ENCODE peak calls at places on chromosomes 4 and X, in four cellular contexts. O, X, P and K are unnamed samples.

GRCh38 chr4:144645621-144646522 is at the start of gene HHIP:
- DNase-seq in O (peak; percentile 14), X (no peak), P (peak; percentile 63), K (no peak)

GRCh38 chr4:14087459-14087858 is 459.9 kb upstream of the BOD1L1 start:
- DNase-seq in O (no peak), X (no peak), P (no peak), K (no peak)

GRCh38 chrX:72381439-72382198 is 75.9 kb upstream of the CITED1 start:
- DNase-seq in O (peak; percentile 3), X (no peak), P (peak; percentile 16), K (peak; percentile 42)

GRCh38 chr4:166012129-166013078 is 139.4 kb downstream of the TLL1 start:
- DNase-seq in O (no peak), X (no peak), P (no peak), K (no peak)

GRCh38 chr4:52059372-52059771 is 8.3 kb downstream of the SPATA18 start:
- DNase-seq in O (peak; percentile 5), X (no peak), P (no peak), K (peak; percentile 89)

GRCh38 chr4:168882650-168883233 is 127.3 kb downstream of the CBR4 start:
- DNase-seq in O (peak; percentile 42), X (no peak), P (no peak), K (peak; percentile 6)

GRCh38 chr4:26388671-26389070 is 67.9 kb downstream of the RBPJ start:
- DNase-seq in O (no peak), X (no peak), P (no peak), K (no peak)

GRCh38 chr4:159016527-159017137 is 86.2 kb upstream of the RAPGEF2 start:
- DNase-seq in O (no peak), X (peak; percentile 69), P (peak; percentile 66), K (no peak)

GRCh38 chrX:130299279-130300009 is 30.7 kb upstream of the ZNF280C start:
- DNase-seq in O (no peak), X (no peak), P (peak; percentile 60), K (no peak)

GRCh38 chr4:174789666-174790065 is 39.4 kb downstream of the GLRA3 start:
- DNase-seq in O (peak; percentile 1), X (no peak), P (no peak), K (no peak)

GRCh38 chrX:153408871-153409351 is 2.4 kb upstream of the ZFP92 start:
- DNase-seq in O (no peak), X (no peak), P (no peak), K (no peak)

GRCh38 chr4:20418865-20419451 is 167.3 kb downstream of the SLIT2 start:
- DNase-seq in O (peak; percentile 40), X (peak; percentile 70), P (peak; percentile 26), K (peak; percentile 68)

GRCh38 chrX:134685662-134686061 is 27.4 kb upstream of the PLAC1 start:
- DNase-seq in O (no peak), X (peak; percentile 23), P (no peak), K (no peak)

GRCh38 chr4:53489279-53489889 is 101.9 kb downstream of the LNX1 start:
- DNase-seq in O (peak; percentile 32), X (no peak), P (no peak), K (peak; percentile 21)

GRCh38 chrX:47579537-47579936 is 2.7 kb upstream of the TIMP1 start:
- DNase-seq in O (peak; percentile 42), X (peak; percentile 52), P (no peak), K (peak; percentile 55)

GRCh38 chrX:38327775-38328081 is 419 bp upstream of the RPGR start:
- DNase-seq in O (no peak), X (no peak), P (no peak), K (no peak)

GRCh38 chr4:71564775-71565174 is 219.1 kb downstream of the GC start:
- DNase-seq in O (no peak), X (no peak), P (no peak), K (no peak)

GRCh38 chr4:82770607-82771006 is 28.0 kb downstream of the SCD5 start:
- DNase-seq in O (no peak), X (no peak), P (no peak), K (no peak)

GRCh38 chrX:123201720-123202119 is 17.6 kb downstream of the GRIA3 start:
- DNase-seq in O (no peak), X (no peak), P (no peak), K (no peak)

GRCh38 chr4:18676136-18676922 is 654.8 kb upstream of the LCORL start:
- DNase-seq in O (no peak), X (no peak), P (no peak), K (no peak)

GRCh38 chrX:9874483-9874882 is 88.3 kb downstream of the SHROOM2 start:
- DNase-seq in O (no peak), X (no peak), P (no peak), K (no peak)

GRCh38 chrX:123860983-123861382 is 1.1 kb downstream of the XIAP start:
- DNase-seq in O (no peak), X (peak; percentile 15), P (no peak), K (no peak)

GRCh38 chr4:8774071-8774470 is 97.6 kb downstream of the HMX1 start:
- DNase-seq in O (no peak), X (no peak), P (no peak), K (no peak)

GRCh38 chr4:76458829-76459228 is 23.8 kb downstream of the SHROOM3 start:
- DNase-seq in O (no peak), X (no peak), P (no peak), K (no peak)

GRCh38 chr4:107691378-107691777 is 28.7 kb downstream of the PAPSS1 start:
- DNase-seq in O (no peak), X (no peak), P (no peak), K (no peak)

GRCh38 chrX:97705936-97706335 is 822.2 kb downstream of the RPA4 start:
- DNase-seq in O (no peak), X (no peak), P (no peak), K (no peak)

GRCh38 chr4:152528060-152528459 is 7.8 kb downstream of the FBXW7 start:
- DNase-seq in O (no peak), X (peak; percentile 23), P (no peak), K (no peak)

GRCh38 chr4:98474408-98474844 is 184.0 kb downstream of the TSPAN5 start:
- DNase-seq in O (peak; percentile 9), X (no peak), P (no peak), K (peak; percentile 64)

GRCh38 chr4:28259951-28260350 is 1399.3 kb downstream of the STIM2 start:
- DNase-seq in O (no peak), X (no peak), P (no peak), K (no peak)

GRCh38 chr4:37999000-37999745 is 39.0 kb downstream of the PTTG2 start:
- DNase-seq in O (no peak), X (no peak), P (peak; percentile 73), K (no peak)

GRCh38 chr4:2811830-2812599 is 19.1 kb downstream of the SH3BP2 start:
- DNase-seq in O (no peak), X (peak; percentile 90), P (peak; percentile 42), K (peak; percentile 96)

GRCh38 chr4:3527101-3527913 is 4.9 kb downstream of the LRPAP1 start:
- DNase-seq in O (no peak), X (peak; percentile 0), P (no peak), K (no peak)

GRCh38 chr4:113645771-113646455 is 115.6 kb downstream of the CAMK2D start:
- DNase-seq in O (peak; percentile 94), X (no peak), P (peak; percentile 20), K (no peak)

GRCh38 chr4:3644849-3645627 is 112.8 kb upstream of the LRPAP1 start:
- DNase-seq in O (peak; percentile 13), X (no peak), P (no peak), K (peak; percentile 57)